ENCODE peak calls at places on chromosomes 13 and 19, in ten cellular contexts. G is non-pigmented ciliary epithelial cell; B is NCI-H774; C is RWPE1; S is CD8-positive, alpha-beta memory T cell; R is Calu3; T is germinal center; O is HCEC 1CT; W is NCI-H187; V is Daoy. I is an unnamed sample.
A peak's percentile ranks its signal among the peaks of the same experiment; 100 is the strongest.

GRCh38 chr13:54486421-54487166 is 1458.0 kb downstream of the OLFM4 start:
- DNase-seq in G (no peak), B (no peak), C (no peak), S (no peak), R (no peak), T (no peak), O (no peak), W (no peak), V (no peak), I (no peak)

GRCh38 chr19:16035601-16036297 is 40.5 kb upstream of the TPM4 start:
- DNase-seq in G (no peak), B (no peak), C (no peak), S (no peak), R (no peak), T (no peak), O (no peak), W (no peak), V (no peak), I (no peak)

GRCh38 chr13:90302113-90302512 is 1045.4 kb upstream of the MIR17HG start:
- DNase-seq in G (peak; percentile 36), B (no peak), C (no peak), S (no peak), R (no peak), T (no peak), O (peak; percentile 17), W (no peak), V (no peak), I (no peak)

GRCh38 chr13:37148501-37148900 is 43.0 kb upstream of the CSNK1A1L start:
- DNase-seq in G (no peak), B (no peak), C (no peak), S (no peak), R (no peak), T (no peak), O (no peak), W (no peak), V (no peak), I (no peak)

GRCh38 chr19:6803036-6803404 is 30.5 kb downstream of the VAV1 start:
- DNase-seq in G (no peak), B (no peak), C (no peak), S (no peak), R (no peak), T (peak; percentile 50), O (no peak), W (no peak), V (no peak), I (no peak)

GRCh38 chr13:50914848-50915247 is 5.3 kb downstream of the RNASEH2B start:
- DNase-seq in G (no peak), B (no peak), C (no peak), S (no peak), R (no peak), T (no peak), O (no peak), W (no peak), V (peak; percentile 37), I (peak; percentile 61)

GRCh38 chr19:1266818-1267440 is 2.2 kb upstream of the CIRBP start:
- DNase-seq in G (no peak), B (peak; percentile 50), C (no peak), S (peak; percentile 69), R (peak; percentile 80), T (no peak), O (peak; percentile 41), W (peak; percentile 56), V (peak; percentile 75), I (peak; percentile 62)

GRCh38 chr19:6765738-6766356 is 1.4 kb downstream of the SH2D3A start:
- DNase-seq in G (no peak), B (peak; percentile 50), C (peak; percentile 92), S (no peak), R (peak; percentile 94), T (no peak), O (no peak), W (no peak), V (peak; percentile 72), I (peak; percentile 24)

GRCh38 chr13:64272681-64273080 is 2857.0 kb upstream of the PCDH20 start:
- DNase-seq in G (no peak), B (no peak), C (no peak), S (no peak), R (no peak), T (no peak), O (no peak), W (no peak), V (no peak), I (no peak)

GRCh38 chr19:3983936-3984583 is 1.2 kb downstream of the EEF2 start:
- DNase-seq in G (no peak), B (no peak), C (no peak), S (no peak), R (no peak), T (peak; percentile 47), O (peak; percentile 45), W (no peak), V (peak; percentile 63), I (peak; percentile 28)

GRCh38 chr13:95858286-95859075 is 181.5 kb downstream of the DNAJC3 start:
- DNase-seq in G (peak; percentile 56), B (no peak), C (no peak), S (no peak), R (no peak), T (no peak), O (peak; percentile 48), W (no peak), V (no peak), I (no peak)

GRCh38 chr19:10137751-10138682 is 18.3 kb upstream of the EIF3G start:
- DNase-seq in G (no peak), B (no peak), C (no peak), S (no peak), R (no peak), T (no peak), O (no peak), W (no peak), V (no peak), I (no peak)

GRCh38 chr19:12793290-12794195 is 2.3 kb downstream of the JUNB start:
- DNase-seq in G (no peak), B (peak; percentile 90), C (peak; percentile 92), S (peak; percentile 93), R (peak; percentile 91), T (peak; percentile 94), O (peak; percentile 85), W (peak; percentile 60), V (peak; percentile 98), I (peak; percentile 90)

GRCh38 chr19:5225486-5226345 is 114.9 kb downstream of the PTPRS start:
- DNase-seq in G (no peak), B (no peak), C (no peak), S (no peak), R (peak; percentile 4), T (no peak), O (no peak), W (no peak), V (peak; percentile 42), I (no peak)

GRCh38 chr13:51590966-51591627 is 6.8 kb downstream of the WDFY2 start:
- DNase-seq in G (no peak), B (no peak), C (peak; percentile 51), S (no peak), R (no peak), T (no peak), O (peak; percentile 98), W (peak; percentile 15), V (peak; percentile 57), I (no peak)

GRCh38 chr19:13181747-13182388 is 31.7 kb downstream of the IER2 start:
- DNase-seq in G (no peak), B (no peak), C (no peak), S (peak; percentile 19), R (no peak), T (peak; percentile 29), O (no peak), W (no peak), V (peak; percentile 71), I (no peak)

GRCh38 chr13:87331178-87331577 is 340.0 kb upstream of the SLITRK5 start:
- DNase-seq in G (no peak), B (no peak), C (peak; percentile 62), S (no peak), R (no peak), T (no peak), O (no peak), W (no peak), V (no peak), I (no peak)

GRCh38 chr13:58434943-58435342 is 803.4 kb downstream of the PCDH17 start:
- DNase-seq in G (no peak), B (no peak), C (no peak), S (no peak), R (no peak), T (no peak), O (no peak), W (no peak), V (no peak), I (no peak)

GRCh38 chr13:87614276-87614675 is 56.9 kb upstream of the SLITRK5 start:
- DNase-seq in G (no peak), B (no peak), C (no peak), S (no peak), R (no peak), T (no peak), O (no peak), W (no peak), V (no peak), I (no peak)

GRCh38 chr13:106522112-106522511 is 13.3 kb downstream of the EFNB2 start:
- DNase-seq in G (no peak), B (no peak), C (no peak), S (no peak), R (no peak), T (no peak), O (no peak), W (no peak), V (no peak), I (no peak)

GRCh38 chr13:100883453-100883852 is 208.9 kb upstream of the TMTC4 start:
- DNase-seq in G (no peak), B (no peak), C (no peak), S (no peak), R (no peak), T (no peak), O (no peak), W (no peak), V (no peak), I (no peak)

GRCh38 chr19:6774821-6775707 is 2.6 kb downstream of the VAV1 start:
- DNase-seq in G (no peak), B (no peak), C (no peak), S (no peak), R (no peak), T (no peak), O (peak; percentile 52), W (no peak), V (peak; percentile 44), I (no peak)

GRCh38 chr19:18939922-18940775 is 868 bp downstream of the HOMER3 start:
- DNase-seq in G (no peak), B (no peak), C (peak; percentile 84), S (no peak), R (peak; percentile 40), T (no peak), O (peak; percentile 71), W (no peak), V (peak; percentile 66), I (no peak)

GRCh38 chr19:49639401-49640112 is 386 bp downstream of the RRAS start:
- DNase-seq in G (no peak), B (no peak), C (no peak), S (no peak), R (no peak), T (no peak), O (no peak), W (no peak), V (no peak), I (no peak)

GRCh38 chr19:38028913-38029565 is 122.0 kb downstream of the SIPA1L3 start:
- DNase-seq in G (no peak), B (no peak), C (no peak), S (no peak), R (no peak), T (no peak), O (no peak), W (no peak), V (no peak), I (no peak)

GRCh38 chr13:113880651-113881611 is 17.1 kb upstream of the GAS6 start:
- DNase-seq in G (no peak), B (no peak), C (no peak), S (no peak), R (no peak), T (no peak), O (no peak), W (no peak), V (peak; percentile 42), I (no peak)

GRCh38 chr19:8393871-8394250 is 3.7 kb downstream of the RAB11B start:
- DNase-seq in G (no peak), B (no peak), C (no peak), S (no peak), R (no peak), T (no peak), O (no peak), W (no peak), V (no peak), I (no peak)